ENCODE peak calls at places on chromosomes 4 and X, in nine cellular contexts. H is lower lobe of right lung; D is mucosa of descending colon; B is right atrium auricular region; Q is tibial nerve; Z is CD8-positive, alpha-beta memory T cell; I is mesenchymal stem cell; A is NB4; F is mesendoderm. O is an unnamed sample.

GRCh38 chr4:25449688-25450087 is 72.6 kb downstream of the ANAPC4 start:
- DNase-seq in H (no peak), D (no peak), B (no peak), Q (no peak), Z (no peak), I (no peak), A (no peak), F (no peak), O (no peak)

GRCh38 chr4:130336585-130337217 is 1240.7 kb downstream of the C4orf33 start:
- DNase-seq in H (no peak), D (no peak), B (no peak), Q (no peak), Z (no peak), I (peak), A (peak), F (peak), O (peak)

GRCh38 chr4:112436987-112437386 is 79.0 kb downstream of the NEUROG2 start:
- DNase-seq in H (no peak), D (no peak), B (no peak), Q (no peak), Z (no peak), I (no peak), A (no peak), F (no peak), O (no peak)

GRCh38 chrX:44733931-44734330 is 109.9 kb upstream of the DUSP21 start:
- DNase-seq in H (no peak), D (no peak), B (no peak), Q (no peak), Z (no peak), I (no peak), A (no peak), F (no peak), O (no peak)

GRCh38 chrX:134747006-134747405 is 88.7 kb upstream of the PLAC1 start:
- DNase-seq in H (no peak), D (no peak), B (no peak), Q (no peak), Z (no peak), I (no peak), A (no peak), F (no peak), O (no peak)

GRCh38 chr4:22389240-22389871 is 126.5 kb downstream of the ADGRA3 start:
- DNase-seq in H (no peak), D (peak), B (no peak), Q (no peak), Z (no peak), I (peak), A (peak), F (peak), O (peak)

GRCh38 chr4:6694177-6694901 is 661 bp downstream of the S100P start:
- DNase-seq in H (no peak), D (no peak), B (no peak), Q (no peak), Z (peak), I (no peak), A (peak), F (no peak), O (no peak)

GRCh38 chrX:41796577-41796976 is 72.6 kb downstream of the GPR82 start:
- DNase-seq in H (no peak), D (no peak), B (no peak), Q (no peak), Z (no peak), I (no peak), A (no peak), F (no peak), O (no peak)

GRCh38 chr4:16269742-16270522 is 43.7 kb upstream of the TAPT1 start:
- DNase-seq in H (peak), D (no peak), B (no peak), Q (no peak), Z (no peak), I (peak), A (peak), F (no peak), O (peak)

GRCh38 chr4:140497428-140497775 is 691 bp downstream of the MGAT4D start:
- DNase-seq in H (no peak), D (no peak), B (no peak), Q (no peak), Z (no peak), I (no peak), A (no peak), F (peak), O (no peak)

GRCh38 chr4:123349401-123350190 is 47.0 kb upstream of the SPRY1 start:
- DNase-seq in H (no peak), D (no peak), B (no peak), Q (no peak), Z (no peak), I (no peak), A (no peak), F (peak), O (peak)

GRCh38 chr4:127782025-127782274 is 172 bp upstream of the HSPA4L start:
- DNase-seq in H (peak), D (peak), B (peak), Q (peak), Z (no peak), I (no peak), A (no peak), F (peak), O (peak)

GRCh38 chr4:18533262-18533775 is 511.8 kb upstream of the LCORL start:
- DNase-seq in H (no peak), D (no peak), B (no peak), Q (no peak), Z (no peak), I (no peak), A (no peak), F (no peak), O (no peak)

GRCh38 chr4:8817813-8818062 is 53.9 kb downstream of the HMX1 start:
- DNase-seq in H (peak), D (no peak), B (no peak), Q (no peak), Z (no peak), I (no peak), A (no peak), F (no peak), O (no peak)

GRCh38 chr4:186724861-186725419 is 1.3 kb upstream of the FAT1 start:
- DNase-seq in H (no peak), D (peak), B (no peak), Q (no peak), Z (no peak), I (peak), A (no peak), F (peak), O (peak)

GRCh38 chrX:44891642-44892041 is 18.7 kb downstream of the KDM6A start:
- DNase-seq in H (no peak), D (no peak), B (no peak), Q (no peak), Z (no peak), I (no peak), A (no peak), F (no peak), O (no peak)

GRCh38 chr4:137125011-137125410 is 407.3 kb downstream of the PCDH18 start:
- DNase-seq in H (no peak), D (no peak), B (no peak), Q (no peak), Z (no peak), I (peak), A (peak), F (no peak), O (peak)

GRCh38 chr4:174764105-174764729 is 64.8 kb downstream of the GLRA3 start:
- DNase-seq in H (no peak), D (no peak), B (no peak), Q (no peak), Z (no peak), I (peak), A (peak), F (peak), O (peak)

GRCh38 chrX:21375795-21376069 is 1.5 kb downstream of the CNKSR2 start:
- DNase-seq in H (no peak), D (no peak), B (no peak), Q (no peak), Z (no peak), I (no peak), A (no peak), F (peak), O (no peak)

GRCh38 chrX:140507982-140508305 is 3.1 kb upstream of the SOX3 start:
- DNase-seq in H (peak), D (no peak), B (no peak), Q (no peak), Z (no peak), I (no peak), A (no peak), F (peak), O (no peak)

GRCh38 chr4:88952081-88952480 is 104.9 kb downstream of the FAM13A start:
- DNase-seq in H (no peak), D (no peak), B (no peak), Q (no peak), Z (no peak), I (no peak), A (no peak), F (no peak), O (no peak)

GRCh38 chrX:18354369-18355329 is at the start of gene SCML2:
- DNase-seq in H (peak), D (peak), B (no peak), Q (no peak), Z (peak), I (peak), A (peak), F (peak), O (peak)

GRCh38 chr4:82519072-82519471 is 42.7 kb downstream of the TMEM150C start:
- DNase-seq in H (no peak), D (no peak), B (no peak), Q (no peak), Z (no peak), I (peak), A (no peak), F (no peak), O (no peak)

GRCh38 chrX:2662586-2662985 is 28.5 kb upstream of the CD99 start:
- DNase-seq in H (no peak), D (no peak), B (no peak), Q (no peak), Z (no peak), I (no peak), A (no peak), F (no peak), O (no peak)

GRCh38 chr4:167176723-167177367 is 57.4 kb downstream of the SPOCK3 start:
- DNase-seq in H (no peak), D (no peak), B (no peak), Q (no peak), Z (no peak), I (no peak), A (no peak), F (peak), O (no peak)

GRCh38 chrX:40062525-40063193 is 35.1 kb downstream of the BCOR start:
- DNase-seq in H (no peak), D (no peak), B (no peak), Q (no peak), Z (no peak), I (no peak), A (no peak), F (no peak), O (no peak)

GRCh38 chrX:107135076-107135964 is 16.7 kb upstream of the RBM41 start:
- DNase-seq in H (no peak), D (no peak), B (no peak), Q (no peak), Z (no peak), I (peak), A (peak), F (no peak), O (peak)

DNA sequence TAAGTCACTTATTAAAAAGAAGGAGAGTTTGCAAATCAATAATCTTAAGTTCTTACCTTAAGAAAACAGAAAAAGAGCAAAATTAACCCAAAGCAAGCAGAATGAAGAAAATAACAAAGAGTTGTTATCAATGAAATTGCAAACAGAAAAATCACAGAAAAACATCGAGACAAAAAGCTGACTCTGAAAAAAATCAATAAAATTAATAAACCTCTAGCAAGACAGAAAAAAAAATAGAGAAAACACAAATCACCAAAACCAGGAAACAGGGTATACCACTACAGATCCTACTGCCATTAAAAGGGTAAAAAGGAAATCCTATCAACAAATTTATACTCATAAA is 17.3 kb upstream of the RBM41 start:
- DNase-seq in H (no peak), D (no peak), B (no peak), Q (no peak), Z (no peak), I (no peak), A (no peak), F (no peak), O (no peak)
- H3K4me3 ChIP-seq in H (no peak), D (no peak), B (no peak), Q (no peak), Z (no peak), I (no peak), A (no peak), F (no peak), O (no peak)

DNA sequence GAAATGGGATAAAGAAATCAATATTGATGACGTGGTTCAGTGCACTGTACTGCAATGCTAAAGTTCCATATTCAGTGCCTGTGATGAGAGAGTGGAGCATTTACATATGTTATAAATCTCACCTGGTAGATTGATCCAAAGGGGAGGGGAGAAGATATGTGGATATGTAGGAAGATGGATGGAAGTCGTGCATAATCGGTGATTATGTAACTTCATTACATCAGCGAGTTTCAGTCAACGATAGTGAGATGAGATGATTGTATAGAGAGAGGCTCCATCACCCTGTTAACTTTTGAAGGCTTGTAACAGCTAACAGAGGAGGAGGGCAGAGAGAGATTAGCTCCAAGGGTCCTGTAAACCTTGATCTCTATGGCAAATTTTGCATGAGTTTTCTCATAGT is 1.8 kb downstream of the IL1RAPL1 start:
- DNase-seq in H (no peak), D (no peak), B (no peak), Q (no peak), Z (no peak), I (no peak), A (no peak), F (no peak), O (no peak)
- H3K4me3 ChIP-seq in H (no peak), D (no peak), B (peak), Q (peak), Z (no peak), I (no peak), A (no peak), F (no peak), O (no peak)

DNA sequence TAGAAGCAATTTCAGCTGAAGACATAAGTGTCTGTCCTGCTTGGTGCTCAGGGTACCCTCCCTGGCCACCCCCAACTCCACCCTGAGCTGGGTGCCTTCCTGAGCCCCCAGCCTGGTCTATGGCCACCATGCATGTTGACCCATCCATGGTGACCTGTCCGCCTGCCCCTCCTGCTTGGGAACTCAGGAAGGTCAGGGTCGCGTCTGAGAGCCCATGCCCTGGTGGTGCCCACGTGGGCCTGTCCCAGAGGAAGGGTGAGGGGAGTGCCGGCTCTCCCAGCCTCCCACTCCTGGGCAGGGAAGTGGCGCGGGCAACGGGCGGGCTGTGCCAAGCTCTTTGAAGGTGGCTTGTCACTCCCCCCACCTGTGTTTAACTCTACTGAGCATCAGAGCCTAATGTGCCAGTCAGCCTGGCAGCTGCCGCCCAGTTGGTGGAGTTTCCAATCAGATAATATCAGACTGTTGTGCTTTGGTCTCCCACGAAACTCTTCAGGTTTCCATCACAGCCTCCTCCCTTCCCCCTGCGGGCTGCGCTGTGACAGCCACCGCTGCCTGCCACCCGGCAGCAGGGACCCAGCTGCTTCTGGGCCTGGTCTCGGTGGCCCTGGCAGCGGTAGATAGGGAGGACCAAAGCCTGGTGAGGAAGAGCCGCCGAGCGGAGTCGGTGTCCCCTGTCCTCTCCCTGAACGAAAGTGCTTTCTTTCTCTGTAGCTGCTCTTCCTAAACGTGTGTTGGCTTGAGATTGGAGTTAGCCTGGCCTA is 4.8 kb downstream of the SH3BP2 start:
- DNase-seq in H (peak), D (peak), B (no peak), Q (peak), Z (peak), I (no peak), A (peak), F (no peak), O (no peak)
- H3K4me3 ChIP-seq in H (peak), D (no peak), B (no peak), Q (peak), Z (peak), I (no peak), A (no peak), F (no peak), O (no peak)

GRCh38 chrX:9525511-9526248 is 60.8 kb downstream of the TBL1X start:
- DNase-seq in H (no peak), D (no peak), B (no peak), Q (no peak), Z (no peak), I (no peak), A (no peak), F (peak), O (no peak)
- H3K4me3 ChIP-seq in H (no peak), D (no peak), B (no peak), Q (no peak), Z (no peak), I (no peak), A (no peak), F (no peak), O (no peak)

GRCh38 chr4:14384824-14385223 is 617.5 kb upstream of the CPEB2 start:
- DNase-seq in H (no peak), D (no peak), B (no peak), Q (no peak), Z (no peak), I (no peak), A (no peak), F (no peak), O (no peak)

GRCh38 chr4:14379148-14379547 is 623.1 kb upstream of the CPEB2 start:
- DNase-seq in H (no peak), D (no peak), B (no peak), Q (no peak), Z (no peak), I (peak), A (no peak), F (no peak), O (no peak)

GRCh38 chr4:14386196-14386595 is 616.1 kb upstream of the CPEB2 start:
- DNase-seq in H (no peak), D (no peak), B (no peak), Q (no peak), Z (no peak), I (no peak), A (no peak), F (no peak), O (no peak)

GRCh38 chr4:14387647-14388046 is 614.6 kb upstream of the CPEB2 start:
- DNase-seq in H (no peak), D (no peak), B (no peak), Q (no peak), Z (no peak), I (no peak), A (no peak), F (no peak), O (no peak)

GRCh38 chr4:14383652-14384051 is 618.6 kb upstream of the CPEB2 start:
- DNase-seq in H (no peak), D (no peak), B (no peak), Q (no peak), Z (no peak), I (no peak), A (no peak), F (no peak), O (no peak)
- H3K4me3 ChIP-seq in H (no peak), D (no peak), B (no peak), Q (no peak), Z (no peak), I (no peak), A (no peak), F (no peak), O (no peak)

GRCh38 chrX:11663875-11664210 is 1.9 kb downstream of the ARHGAP6 start:
- DNase-seq in H (no peak), D (no peak), B (no peak), Q (no peak), Z (no peak), I (peak), A (no peak), F (peak), O (peak)
- H3K4me3 ChIP-seq in H (peak), D (no peak), B (peak), Q (no peak), Z (no peak), I (peak), A (no peak), F (no peak), O (peak)

GRCh38 chr4:32147446-32148064 is 1427.4 kb downstream of the PCDH7 start:
- DNase-seq in H (no peak), D (no peak), B (no peak), Q (no peak), Z (no peak), I (no peak), A (no peak), F (no peak), O (no peak)
- H3K4me3 ChIP-seq in H (peak), D (no peak), B (no peak), Q (no peak), Z (no peak), I (no peak), A (no peak), F (no peak), O (no peak)

GRCh38 chrX:12985336-12985735 is 10.4 kb downstream of the TMSB4X start:
- DNase-seq in H (no peak), D (no peak), B (no peak), Q (no peak), Z (no peak), I (no peak), A (no peak), F (no peak), O (no peak)
- H3K4me3 ChIP-seq in H (no peak), D (no peak), B (no peak), Q (no peak), Z (peak), I (no peak), A (no peak), F (no peak), O (no peak)

O was measured in fibroblast of villous mesenchyme.